ENCODE peak calls at places on chromosomes 16 and 17, in nine cellular contexts. One of them, this sample, is unnamed.

GRCh38 chr16:31107465-31107867 is 720 bp upstream of the BCKDK start:
- DNase-seq in IMR-90: no peak
- DNase-seq in GM12891: no peak
- DNase-seq in transverse colon: no peak
- DNase-seq in sigmoid colon: no peak
- DNase-seq in stomach: no peak
- DNase-seq in H54: no peak
- DNase-seq in A549: no peak
- DNase-seq in Peyer's patch: no peak
- DNase-seq in this sample: no peak

GRCh38 chr17:76155988-76156661 is 15.1 kb upstream of the FOXJ1 start:
- DNase-seq in IMR-90: no peak
- DNase-seq in GM12891: no peak
- DNase-seq in transverse colon: no peak
- DNase-seq in sigmoid colon: no peak
- DNase-seq in stomach: no peak
- DNase-seq in H54: no peak
- DNase-seq in A549: no peak
- DNase-seq in Peyer's patch: no peak
- DNase-seq in this sample: no peak

GRCh38 chr17:10737168-10737622 is 7.4 kb upstream of the TMEM220 start:
- DNase-seq in IMR-90: peak; percentile 55
- DNase-seq in GM12891: no peak
- DNase-seq in transverse colon: peak; percentile 92
- DNase-seq in sigmoid colon: peak; percentile 80
- DNase-seq in stomach: peak; percentile 95
- DNase-seq in H54: peak; percentile 56
- DNase-seq in A549: peak; percentile 92
- DNase-seq in Peyer's patch: peak; percentile 31
- DNase-seq in this sample: peak; percentile 85

GRCh38 chr16:68332411-68333121 is 21.7 kb downstream of the PRMT7 start:
- DNase-seq in IMR-90: peak; percentile 52
- DNase-seq in GM12891: no peak
- DNase-seq in transverse colon: peak; percentile 37
- DNase-seq in sigmoid colon: no peak
- DNase-seq in stomach: no peak
- DNase-seq in H54: no peak
- DNase-seq in A549: no peak
- DNase-seq in Peyer's patch: no peak
- DNase-seq in this sample: no peak

GRCh38 chr16:30986129-30986991 is 1.4 kb downstream of the HSD3B7 start:
- DNase-seq in IMR-90: no peak
- DNase-seq in GM12891: no peak
- DNase-seq in transverse colon: no peak
- DNase-seq in sigmoid colon: no peak
- DNase-seq in stomach: no peak
- DNase-seq in H54: no peak
- DNase-seq in A549: no peak
- DNase-seq in Peyer's patch: no peak
- DNase-seq in this sample: no peak

GRCh38 chr16:79754081-79754872 is 153.7 kb upstream of the MAF start:
- DNase-seq in IMR-90: no peak
- DNase-seq in GM12891: no peak
- DNase-seq in transverse colon: no peak
- DNase-seq in sigmoid colon: no peak
- DNase-seq in stomach: no peak
- DNase-seq in H54: no peak
- DNase-seq in A549: no peak
- DNase-seq in Peyer's patch: no peak
- DNase-seq in this sample: no peak

GRCh38 chr17:9937901-9938300 is 32.8 kb upstream of the RCVRN start:
- DNase-seq in IMR-90: no peak
- DNase-seq in GM12891: no peak
- DNase-seq in transverse colon: no peak
- DNase-seq in sigmoid colon: no peak
- DNase-seq in stomach: no peak
- DNase-seq in H54: no peak
- DNase-seq in A549: no peak
- DNase-seq in Peyer's patch: no peak
- DNase-seq in this sample: no peak

GRCh38 chr17:77140878-77141767 is at the start of gene SEC14L1:
- DNase-seq in IMR-90: no peak
- DNase-seq in GM12891: no peak
- DNase-seq in transverse colon: peak; percentile 42
- DNase-seq in sigmoid colon: peak; percentile 76
- DNase-seq in stomach: peak; percentile 49
- DNase-seq in H54: peak; percentile 40
- DNase-seq in A549: peak; percentile 48
- DNase-seq in Peyer's patch: peak; percentile 52
- DNase-seq in this sample: peak; percentile 41

GRCh38 chr17:32445976-32446375 is 1.7 kb downstream of the PSMD11 start:
- DNase-seq in IMR-90: peak; percentile 57
- DNase-seq in GM12891: no peak
- DNase-seq in transverse colon: no peak
- DNase-seq in sigmoid colon: no peak
- DNase-seq in stomach: no peak
- DNase-seq in H54: no peak
- DNase-seq in A549: peak; percentile 30
- DNase-seq in Peyer's patch: no peak
- DNase-seq in this sample: no peak

GRCh38 chr17:32444301-32445074 is at the start of gene PSMD11:
- DNase-seq in IMR-90: peak; percentile 95
- DNase-seq in GM12891: peak; percentile 97
- DNase-seq in transverse colon: peak; percentile 98
- DNase-seq in sigmoid colon: peak; percentile 99
- DNase-seq in stomach: peak; percentile 99
- DNase-seq in H54: peak; percentile 87
- DNase-seq in A549: peak; percentile 98
- DNase-seq in Peyer's patch: peak; percentile 98
- DNase-seq in this sample: peak; percentile 97

GRCh38 chr17:32443827-32444300 is 446 bp upstream of the PSMD11 start:
- DNase-seq in IMR-90: no peak
- DNase-seq in GM12891: no peak
- DNase-seq in transverse colon: no peak
- DNase-seq in sigmoid colon: no peak
- DNase-seq in stomach: no peak
- DNase-seq in H54: no peak
- DNase-seq in A549: no peak
- DNase-seq in Peyer's patch: no peak
- DNase-seq in this sample: no peak

GRCh38 chr17:32445497-32445896 is 1.2 kb downstream of the PSMD11 start:
- DNase-seq in IMR-90: no peak
- DNase-seq in GM12891: no peak
- DNase-seq in transverse colon: no peak
- DNase-seq in sigmoid colon: no peak
- DNase-seq in stomach: no peak
- DNase-seq in H54: no peak
- DNase-seq in A549: no peak
- DNase-seq in Peyer's patch: no peak
- DNase-seq in this sample: no peak

DNA sequence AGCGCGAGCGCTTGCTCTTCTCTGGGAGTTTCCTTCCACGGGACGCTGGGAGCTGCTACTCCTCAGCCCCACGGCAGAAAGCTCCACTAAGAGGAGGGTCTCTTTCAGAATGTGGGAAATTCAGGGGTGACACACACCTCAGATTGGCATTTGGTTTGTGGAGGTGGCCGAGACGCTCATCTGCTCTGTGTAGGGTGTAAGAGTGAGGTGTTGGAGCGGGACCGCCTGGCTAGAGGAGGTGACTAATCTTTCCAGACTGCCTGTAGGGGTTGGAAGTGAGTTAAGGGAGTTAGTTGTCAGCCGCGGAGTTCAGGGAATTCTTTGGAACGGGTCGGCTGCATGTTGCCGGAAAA is 741 bp downstream of the PSMD11 start:
- DNase-seq in IMR-90: peak; percentile 71
- DNase-seq in GM12891: no peak
- DNase-seq in transverse colon: peak; percentile 51
- DNase-seq in sigmoid colon: peak; percentile 66
- DNase-seq in stomach: peak; percentile 28
- DNase-seq in H54: peak; percentile 31
- DNase-seq in A549: peak; percentile 61
- DNase-seq in Peyer's patch: no peak
- DNase-seq in this sample: peak; percentile 15
- TF ChIP-seq POLR2A in IMR-90: peak; percentile 66
- TF ChIP-seq POLR2A in GM12891: no peak
- TF ChIP-seq POLR2A in transverse colon: peak; percentile 15
- TF ChIP-seq POLR2A in sigmoid colon: no peak
- TF ChIP-seq POLR2A in stomach: no peak
- TF ChIP-seq POLR2A in H54: peak; percentile 51
- TF ChIP-seq POLR2A in A549: peak; percentile 18
- TF ChIP-seq POLR2A in Peyer's patch: no peak
- TF ChIP-seq POLR2A in this sample: no peak

DNA sequence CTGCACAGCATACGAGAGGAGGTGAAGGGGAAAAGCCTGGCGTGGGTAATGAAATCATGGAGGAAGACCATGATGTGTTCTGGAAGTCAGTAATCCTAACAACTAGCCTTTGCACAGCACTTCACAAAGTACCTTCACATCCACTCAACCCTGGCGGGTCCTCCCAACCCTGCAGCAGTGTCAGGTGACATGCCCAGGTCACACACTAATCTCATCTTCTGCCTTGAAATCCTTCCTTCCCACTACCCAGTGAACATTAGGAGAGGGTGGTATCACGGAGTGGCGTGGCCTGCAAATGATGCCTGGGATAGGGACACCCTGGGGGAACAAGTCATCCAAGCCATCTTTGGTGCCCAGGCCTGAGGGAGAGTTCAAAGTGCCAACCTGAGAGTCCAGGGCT is 14.5 kb downstream of the LRRC3C start:
- DNase-seq in IMR-90: no peak
- DNase-seq in GM12891: no peak
- DNase-seq in transverse colon: no peak
- DNase-seq in sigmoid colon: no peak
- DNase-seq in stomach: no peak
- DNase-seq in H54: no peak
- DNase-seq in A549: no peak
- DNase-seq in Peyer's patch: no peak
- DNase-seq in this sample: no peak
- TF ChIP-seq POLR2A in IMR-90: no peak
- TF ChIP-seq POLR2A in GM12891: no peak
- TF ChIP-seq POLR2A in transverse colon: no peak
- TF ChIP-seq POLR2A in sigmoid colon: no peak
- TF ChIP-seq POLR2A in stomach: no peak
- TF ChIP-seq POLR2A in H54: no peak
- TF ChIP-seq POLR2A in A549: no peak
- TF ChIP-seq POLR2A in Peyer's patch: no peak
- TF ChIP-seq POLR2A in this sample: no peak

DNA sequence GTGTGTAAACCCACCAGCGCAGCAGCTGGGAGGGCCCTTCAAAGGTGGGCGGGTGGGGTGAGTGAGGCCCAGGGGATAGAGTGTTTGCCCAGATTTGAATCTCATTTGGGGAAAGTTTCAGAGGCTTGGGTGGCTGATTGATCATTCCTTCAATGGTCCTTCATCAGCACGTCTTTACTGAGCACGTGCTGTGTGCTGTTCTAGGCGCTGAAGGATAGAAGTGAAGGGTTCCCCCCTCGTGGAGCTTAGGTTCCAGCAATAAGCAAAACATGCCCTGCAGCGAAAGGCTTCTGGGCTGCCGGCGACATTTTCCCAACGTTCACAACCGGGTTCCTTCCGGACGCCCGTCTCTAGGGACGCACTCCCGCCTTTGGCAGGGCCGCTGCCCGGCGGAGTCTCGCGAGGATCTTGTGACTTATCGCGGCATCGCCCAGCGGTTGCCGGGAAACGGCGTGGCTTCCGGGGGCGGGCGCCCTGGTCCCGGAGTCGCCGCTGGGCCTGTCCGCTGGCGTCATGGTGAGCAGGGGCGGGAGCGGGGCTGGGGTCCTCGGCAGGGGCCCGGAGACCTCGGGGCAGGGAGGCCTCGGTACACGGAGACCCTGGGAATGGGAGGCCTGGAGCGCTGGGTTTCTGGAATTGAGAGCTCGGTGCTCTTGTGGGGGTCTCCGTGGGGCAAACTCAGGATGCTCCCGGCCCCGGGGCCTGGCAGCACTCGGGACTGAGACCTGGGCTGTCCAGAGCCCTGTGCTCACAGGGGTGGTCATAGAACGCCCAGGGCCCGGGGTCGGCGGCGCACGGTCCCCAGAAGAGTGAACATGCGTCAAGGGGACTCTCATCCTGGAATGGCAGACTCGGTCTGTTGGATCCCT is 3.2 kb upstream of the DBNDD1 start:
- DNase-seq in IMR-90: peak; percentile 82
- DNase-seq in GM12891: peak; percentile 97
- DNase-seq in transverse colon: peak; percentile 93
- DNase-seq in sigmoid colon: peak; percentile 94
- DNase-seq in stomach: peak; percentile 95
- DNase-seq in H54: peak; percentile 98
- DNase-seq in A549: peak; percentile 91
- DNase-seq in Peyer's patch: peak; percentile 74
- DNase-seq in this sample: peak; percentile 90
- TF ChIP-seq POLR2A in IMR-90: no peak
- TF ChIP-seq POLR2A in GM12891: peak; percentile 52
- TF ChIP-seq POLR2A in transverse colon: peak; percentile 50
- TF ChIP-seq POLR2A in sigmoid colon: no peak
- TF ChIP-seq POLR2A in stomach: no peak
- TF ChIP-seq POLR2A in H54: peak; percentile 80
- TF ChIP-seq POLR2A in A549: peak; percentile 70
- TF ChIP-seq POLR2A in Peyer's patch: no peak
- TF ChIP-seq POLR2A in this sample: peak; percentile 23

GRCh38 chr16:11677959-11678881 is 10.0 kb downstream of the SNN start:
- DNase-seq in IMR-90: no peak
- DNase-seq in GM12891: no peak
- DNase-seq in transverse colon: no peak
- DNase-seq in sigmoid colon: peak; percentile 57
- DNase-seq in stomach: no peak
- DNase-seq in H54: no peak
- DNase-seq in A549: no peak
- DNase-seq in Peyer's patch: peak; percentile 37
- DNase-seq in this sample: no peak

GRCh38 chr16:11681977-11682654 is 13.9 kb downstream of the SNN start:
- DNase-seq in IMR-90: no peak
- DNase-seq in GM12891: no peak
- DNase-seq in transverse colon: peak; percentile 73
- DNase-seq in sigmoid colon: peak; percentile 45
- DNase-seq in stomach: peak; percentile 18
- DNase-seq in H54: no peak
- DNase-seq in A549: no peak
- DNase-seq in Peyer's patch: peak; percentile 74
- DNase-seq in this sample: no peak

GRCh38 chr16:11679250-11679649 is 11.0 kb downstream of the SNN start:
- DNase-seq in IMR-90: no peak
- DNase-seq in GM12891: no peak
- DNase-seq in transverse colon: no peak
- DNase-seq in sigmoid colon: peak; percentile 80
- DNase-seq in stomach: no peak
- DNase-seq in H54: no peak
- DNase-seq in A549: no peak
- DNase-seq in Peyer's patch: no peak
- DNase-seq in this sample: no peak

GRCh38 chr16:11681526-11681925 is 13.3 kb downstream of the SNN start:
- DNase-seq in IMR-90: no peak
- DNase-seq in GM12891: no peak
- DNase-seq in transverse colon: peak; percentile 56
- DNase-seq in sigmoid colon: peak; percentile 65
- DNase-seq in stomach: no peak
- DNase-seq in H54: no peak
- DNase-seq in A549: no peak
- DNase-seq in Peyer's patch: peak; percentile 79
- DNase-seq in this sample: no peak

DNA sequence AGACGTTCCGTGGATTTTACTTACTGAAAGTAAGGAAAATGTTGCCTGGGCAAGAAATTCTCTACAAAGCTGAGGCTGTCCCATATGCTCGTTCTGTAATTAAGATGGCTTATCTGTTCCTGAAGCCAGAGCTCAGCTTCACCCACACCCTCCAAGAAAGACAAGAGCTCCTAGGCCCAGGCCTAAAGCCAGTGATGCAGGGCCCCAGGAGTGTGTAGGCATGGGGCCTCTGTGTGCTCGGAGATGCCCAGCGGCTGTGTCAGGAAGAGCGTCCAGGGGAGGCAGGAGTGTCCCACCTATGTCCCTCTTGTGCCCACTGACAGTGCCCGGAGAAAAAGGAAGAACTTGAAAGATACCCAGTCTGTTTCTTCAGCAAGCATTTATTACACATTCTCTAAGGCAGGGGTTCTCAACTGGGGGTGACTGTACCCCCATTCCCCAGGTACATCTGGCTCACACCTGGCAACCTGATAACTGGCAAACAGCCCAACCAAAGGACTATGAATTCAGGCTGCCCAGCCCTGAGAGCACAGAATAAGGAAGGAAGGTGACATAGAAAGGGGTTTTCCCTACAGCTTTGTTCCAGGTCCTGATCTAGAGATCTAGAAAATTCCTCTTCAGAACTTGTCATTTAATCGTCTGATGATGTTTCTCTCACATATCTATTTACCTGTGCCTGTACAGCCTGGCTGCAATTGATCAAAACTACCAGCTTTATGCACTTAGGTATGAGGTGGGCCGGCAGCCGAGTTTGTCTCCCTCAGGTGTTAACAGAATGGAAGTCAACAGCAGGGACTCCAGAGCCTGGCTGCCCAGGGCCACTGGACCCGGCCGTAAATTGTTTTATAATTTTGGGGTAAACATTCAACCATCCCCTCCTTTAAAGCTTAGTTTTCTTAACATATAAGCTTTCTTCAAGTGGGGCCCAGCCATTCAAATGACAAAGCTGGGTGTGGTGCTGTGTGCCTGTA is 12.0 kb downstream of the SNN start:
- DNase-seq in IMR-90: no peak
- DNase-seq in GM12891: no peak
- DNase-seq in transverse colon: no peak
- DNase-seq in sigmoid colon: peak; percentile 33
- DNase-seq in stomach: no peak
- DNase-seq in H54: no peak
- DNase-seq in A549: no peak
- DNase-seq in Peyer's patch: no peak
- DNase-seq in this sample: no peak
- TF ChIP-seq POLR2A in IMR-90: no peak
- TF ChIP-seq POLR2A in GM12891: no peak
- TF ChIP-seq POLR2A in transverse colon: no peak
- TF ChIP-seq POLR2A in sigmoid colon: no peak
- TF ChIP-seq POLR2A in stomach: no peak
- TF ChIP-seq POLR2A in H54: no peak
- TF ChIP-seq POLR2A in A549: no peak
- TF ChIP-seq POLR2A in Peyer's patch: no peak
- TF ChIP-seq POLR2A in this sample: no peak